ENCODE peak calls at places on chromosomes 11 and 22, in five cellular contexts. One of them, this sample, is unnamed.

GRCh38 chr11:27868226-27868625 is 168.0 kb upstream of the BDNF start:
- DNase-seq in foreskin fibroblast: no peak
- DNase-seq in stimulated activated CD4-positive, alpha-beta T cell treated with anti-CD3 and anti-CD28 coated beads, Interleukin-2, amount 100 ng/mL, for 24 hours: no peak
- DNase-seq in Caco-2: peak
- DNase-seq in heart right ventricle: no peak
- DNase-seq in this sample: no peak

GRCh38 chr11:7597620-7598019 is 75.7 kb downstream of the CYB5R2 start:
- DNase-seq in foreskin fibroblast: no peak
- DNase-seq in stimulated activated CD4-positive, alpha-beta T cell treated with anti-CD3 and anti-CD28 coated beads, Interleukin-2, amount 100 ng/mL, for 24 hours: no peak
- DNase-seq in Caco-2: peak
- DNase-seq in heart right ventricle: no peak
- DNase-seq in this sample: no peak

GRCh38 chr22:37931893-37932389 is 21.5 kb downstream of the C22orf23 start:
- DNase-seq in foreskin fibroblast: no peak
- DNase-seq in stimulated activated CD4-positive, alpha-beta T cell treated with anti-CD3 and anti-CD28 coated beads, Interleukin-2, amount 100 ng/mL, for 24 hours: no peak
- DNase-seq in Caco-2: no peak
- DNase-seq in heart right ventricle: no peak
- DNase-seq in this sample: no peak

GRCh38 chr22:25362215-25362882 is 142.9 kb downstream of the CRYBB2 start:
- DNase-seq in foreskin fibroblast: peak
- DNase-seq in stimulated activated CD4-positive, alpha-beta T cell treated with anti-CD3 and anti-CD28 coated beads, Interleukin-2, amount 100 ng/mL, for 24 hours: peak
- DNase-seq in Caco-2: peak
- DNase-seq in heart right ventricle: peak
- DNase-seq in this sample: peak

GRCh38 chr22:31947296-31947695 is 3.0 kb downstream of the YWHAH start:
- DNase-seq in foreskin fibroblast: peak
- DNase-seq in stimulated activated CD4-positive, alpha-beta T cell treated with anti-CD3 and anti-CD28 coated beads, Interleukin-2, amount 100 ng/mL, for 24 hours: peak
- DNase-seq in Caco-2: no peak
- DNase-seq in heart right ventricle: peak
- DNase-seq in this sample: no peak

GRCh38 chr11:17786824-17787525 is 52.4 kb downstream of the KCNC1 start:
- DNase-seq in foreskin fibroblast: peak
- DNase-seq in stimulated activated CD4-positive, alpha-beta T cell treated with anti-CD3 and anti-CD28 coated beads, Interleukin-2, amount 100 ng/mL, for 24 hours: no peak
- DNase-seq in Caco-2: no peak
- DNase-seq in heart right ventricle: no peak
- DNase-seq in this sample: no peak

GRCh38 chr22:36323855-36324331 is 63.9 kb downstream of the MYH9 start:
- DNase-seq in foreskin fibroblast: no peak
- DNase-seq in stimulated activated CD4-positive, alpha-beta T cell treated with anti-CD3 and anti-CD28 coated beads, Interleukin-2, amount 100 ng/mL, for 24 hours: no peak
- DNase-seq in Caco-2: no peak
- DNase-seq in heart right ventricle: peak
- DNase-seq in this sample: no peak

GRCh38 chr11:35853871-35854270 is 90.0 kb upstream of the LDLRAD3 start:
- DNase-seq in foreskin fibroblast: no peak
- DNase-seq in stimulated activated CD4-positive, alpha-beta T cell treated with anti-CD3 and anti-CD28 coated beads, Interleukin-2, amount 100 ng/mL, for 24 hours: no peak
- DNase-seq in Caco-2: no peak
- DNase-seq in heart right ventricle: no peak
- DNase-seq in this sample: no peak

GRCh38 chr11:62054484-62055121 is 69.2 kb upstream of the INCENP start:
- DNase-seq in foreskin fibroblast: peak
- DNase-seq in stimulated activated CD4-positive, alpha-beta T cell treated with anti-CD3 and anti-CD28 coated beads, Interleukin-2, amount 100 ng/mL, for 24 hours: no peak
- DNase-seq in Caco-2: peak
- DNase-seq in heart right ventricle: no peak
- DNase-seq in this sample: no peak

GRCh38 chr11:78379039-78379670 is 38.5 kb downstream of the GAB2 start:
- DNase-seq in foreskin fibroblast: no peak
- DNase-seq in stimulated activated CD4-positive, alpha-beta T cell treated with anti-CD3 and anti-CD28 coated beads, Interleukin-2, amount 100 ng/mL, for 24 hours: no peak
- DNase-seq in Caco-2: no peak
- DNase-seq in heart right ventricle: no peak
- DNase-seq in this sample: no peak

GRCh38 chr22:45784357-45785277 is 113.0 kb downstream of the ATXN10 start:
- DNase-seq in foreskin fibroblast: no peak
- DNase-seq in stimulated activated CD4-positive, alpha-beta T cell treated with anti-CD3 and anti-CD28 coated beads, Interleukin-2, amount 100 ng/mL, for 24 hours: no peak
- DNase-seq in Caco-2: no peak
- DNase-seq in heart right ventricle: peak
- DNase-seq in this sample: no peak

GRCh38 chr22:41603873-41604332 is 14.3 kb upstream of the PMM1 start:
- DNase-seq in foreskin fibroblast: no peak
- DNase-seq in stimulated activated CD4-positive, alpha-beta T cell treated with anti-CD3 and anti-CD28 coated beads, Interleukin-2, amount 100 ng/mL, for 24 hours: peak
- DNase-seq in Caco-2: no peak
- DNase-seq in heart right ventricle: no peak
- DNase-seq in this sample: peak

GRCh38 chr11:115501895-115502589 is 2.2 kb downstream of the CADM1 start:
- DNase-seq in foreskin fibroblast: no peak
- DNase-seq in stimulated activated CD4-positive, alpha-beta T cell treated with anti-CD3 and anti-CD28 coated beads, Interleukin-2, amount 100 ng/mL, for 24 hours: no peak
- DNase-seq in Caco-2: no peak
- DNase-seq in heart right ventricle: no peak
- DNase-seq in this sample: peak

GRCh38 chr11:662689-663274 is 25.7 kb downstream of the DRD4 start:
- DNase-seq in foreskin fibroblast: peak
- DNase-seq in stimulated activated CD4-positive, alpha-beta T cell treated with anti-CD3 and anti-CD28 coated beads, Interleukin-2, amount 100 ng/mL, for 24 hours: peak
- DNase-seq in Caco-2: peak
- DNase-seq in heart right ventricle: peak
- DNase-seq in this sample: peak

GRCh38 chr22:17384612-17385345 is 15.5 kb downstream of the CECR2 start:
- DNase-seq in foreskin fibroblast: no peak
- DNase-seq in stimulated activated CD4-positive, alpha-beta T cell treated with anti-CD3 and anti-CD28 coated beads, Interleukin-2, amount 100 ng/mL, for 24 hours: no peak
- DNase-seq in Caco-2: no peak
- DNase-seq in heart right ventricle: no peak
- DNase-seq in this sample: no peak

GRCh38 chr22:47055921-47056320 is 293.5 kb downstream of the TBC1D22A start:
- DNase-seq in foreskin fibroblast: no peak
- DNase-seq in stimulated activated CD4-positive, alpha-beta T cell treated with anti-CD3 and anti-CD28 coated beads, Interleukin-2, amount 100 ng/mL, for 24 hours: no peak
- DNase-seq in Caco-2: no peak
- DNase-seq in heart right ventricle: no peak
- DNase-seq in this sample: no peak

GRCh38 chr11:134481135-134481534 is 69.1 kb upstream of the B3GAT1 start:
- DNase-seq in foreskin fibroblast: no peak
- DNase-seq in stimulated activated CD4-positive, alpha-beta T cell treated with anti-CD3 and anti-CD28 coated beads, Interleukin-2, amount 100 ng/mL, for 24 hours: no peak
- DNase-seq in Caco-2: no peak
- DNase-seq in heart right ventricle: no peak
- DNase-seq in this sample: no peak

GRCh38 chr11:74319139-74319538 is 7.7 kb upstream of the P4HA3 start:
- DNase-seq in foreskin fibroblast: peak
- DNase-seq in stimulated activated CD4-positive, alpha-beta T cell treated with anti-CD3 and anti-CD28 coated beads, Interleukin-2, amount 100 ng/mL, for 24 hours: no peak
- DNase-seq in Caco-2: no peak
- DNase-seq in heart right ventricle: no peak
- DNase-seq in this sample: no peak

GRCh38 chr11:68153742-68154141 is 32.6 kb upstream of the CHKA start:
- DNase-seq in foreskin fibroblast: no peak
- DNase-seq in stimulated activated CD4-positive, alpha-beta T cell treated with anti-CD3 and anti-CD28 coated beads, Interleukin-2, amount 100 ng/mL, for 24 hours: no peak
- DNase-seq in Caco-2: no peak
- DNase-seq in heart right ventricle: no peak
- DNase-seq in this sample: no peak

GRCh38 chr11:134024420-134025085 is 44.3 kb upstream of the JAM3 start:
- DNase-seq in foreskin fibroblast: peak
- DNase-seq in stimulated activated CD4-positive, alpha-beta T cell treated with anti-CD3 and anti-CD28 coated beads, Interleukin-2, amount 100 ng/mL, for 24 hours: no peak
- DNase-seq in Caco-2: no peak
- DNase-seq in heart right ventricle: no peak
- DNase-seq in this sample: peak

GRCh38 chr11:69644962-69645675 is 4.2 kb downstream of the CCND1 start:
- DNase-seq in foreskin fibroblast: no peak
- DNase-seq in stimulated activated CD4-positive, alpha-beta T cell treated with anti-CD3 and anti-CD28 coated beads, Interleukin-2, amount 100 ng/mL, for 24 hours: no peak
- DNase-seq in Caco-2: peak
- DNase-seq in heart right ventricle: no peak
- DNase-seq in this sample: no peak

GRCh38 chr22:37228106-37229011 is 15.7 kb downstream of the RAC2 start:
- DNase-seq in foreskin fibroblast: peak
- DNase-seq in stimulated activated CD4-positive, alpha-beta T cell treated with anti-CD3 and anti-CD28 coated beads, Interleukin-2, amount 100 ng/mL, for 24 hours: no peak
- DNase-seq in Caco-2: no peak
- DNase-seq in heart right ventricle: peak
- DNase-seq in this sample: no peak

GRCh38 chr11:75474878-75475766 is 42.1 kb upstream of the KLHL35 start:
- DNase-seq in foreskin fibroblast: peak
- DNase-seq in stimulated activated CD4-positive, alpha-beta T cell treated with anti-CD3 and anti-CD28 coated beads, Interleukin-2, amount 100 ng/mL, for 24 hours: peak
- DNase-seq in Caco-2: peak
- DNase-seq in heart right ventricle: peak
- DNase-seq in this sample: peak

GRCh38 chr11:74221816-74222215 is 50.7 kb downstream of the PPME1 start:
- DNase-seq in foreskin fibroblast: no peak
- DNase-seq in stimulated activated CD4-positive, alpha-beta T cell treated with anti-CD3 and anti-CD28 coated beads, Interleukin-2, amount 100 ng/mL, for 24 hours: no peak
- DNase-seq in Caco-2: no peak
- DNase-seq in heart right ventricle: no peak
- DNase-seq in this sample: no peak

GRCh38 chr22:25235547-25236290 is 16.3 kb downstream of the CRYBB2 start:
- DNase-seq in foreskin fibroblast: peak
- DNase-seq in stimulated activated CD4-positive, alpha-beta T cell treated with anti-CD3 and anti-CD28 coated beads, Interleukin-2, amount 100 ng/mL, for 24 hours: peak
- DNase-seq in Caco-2: peak
- DNase-seq in heart right ventricle: peak
- DNase-seq in this sample: peak

GRCh38 chr11:14818779-14819178 is 73.3 kb downstream of the CYP2R1 start:
- DNase-seq in foreskin fibroblast: no peak
- DNase-seq in stimulated activated CD4-positive, alpha-beta T cell treated with anti-CD3 and anti-CD28 coated beads, Interleukin-2, amount 100 ng/mL, for 24 hours: no peak
- DNase-seq in Caco-2: no peak
- DNase-seq in heart right ventricle: no peak
- DNase-seq in this sample: no peak

GRCh38 chr11:59266491-59266890 is 53.8 kb upstream of the MPEG1 start:
- DNase-seq in foreskin fibroblast: no peak
- DNase-seq in stimulated activated CD4-positive, alpha-beta T cell treated with anti-CD3 and anti-CD28 coated beads, Interleukin-2, amount 100 ng/mL, for 24 hours: no peak
- DNase-seq in Caco-2: no peak
- DNase-seq in heart right ventricle: no peak
- DNase-seq in this sample: no peak

GRCh38 chr11:31921066-31921465 is 109.9 kb upstream of the PAX6 start:
- DNase-seq in foreskin fibroblast: no peak
- DNase-seq in stimulated activated CD4-positive, alpha-beta T cell treated with anti-CD3 and anti-CD28 coated beads, Interleukin-2, amount 100 ng/mL, for 24 hours: no peak
- DNase-seq in Caco-2: no peak
- DNase-seq in heart right ventricle: no peak
- DNase-seq in this sample: no peak

GRCh38 chr11:76368497-76368896 is 12.4 kb downstream of the THAP12 start:
- DNase-seq in foreskin fibroblast: no peak
- DNase-seq in stimulated activated CD4-positive, alpha-beta T cell treated with anti-CD3 and anti-CD28 coated beads, Interleukin-2, amount 100 ng/mL, for 24 hours: no peak
- DNase-seq in Caco-2: no peak
- DNase-seq in heart right ventricle: no peak
- DNase-seq in this sample: no peak

GRCh38 chr11:91756829-91757480 is 467.7 kb upstream of the FAT3 start:
- DNase-seq in foreskin fibroblast: no peak
- DNase-seq in stimulated activated CD4-positive, alpha-beta T cell treated with anti-CD3 and anti-CD28 coated beads, Interleukin-2, amount 100 ng/mL, for 24 hours: no peak
- DNase-seq in Caco-2: no peak
- DNase-seq in heart right ventricle: no peak
- DNase-seq in this sample: no peak

GRCh38 chr11:90220391-90220790 is 2.5 kb downstream of the CHORDC1 start:
- DNase-seq in foreskin fibroblast: peak
- DNase-seq in stimulated activated CD4-positive, alpha-beta T cell treated with anti-CD3 and anti-CD28 coated beads, Interleukin-2, amount 100 ng/mL, for 24 hours: no peak
- DNase-seq in Caco-2: no peak
- DNase-seq in heart right ventricle: no peak
- DNase-seq in this sample: no peak

GRCh38 chr22:19819209-19819910 is 35.3 kb downstream of the GNB1L start:
- DNase-seq in foreskin fibroblast: no peak
- DNase-seq in stimulated activated CD4-positive, alpha-beta T cell treated with anti-CD3 and anti-CD28 coated beads, Interleukin-2, amount 100 ng/mL, for 24 hours: no peak
- DNase-seq in Caco-2: no peak
- DNase-seq in heart right ventricle: no peak
- DNase-seq in this sample: no peak